ENCODE peak calls at places on chromosomes 2 and 18, in five cellular contexts. One of them, this sample, is unnamed.

GRCh38 chr2:11366326-11366741 is 21.9 kb upstream of the ROCK2 start:
- DNase-seq in HT-29: no peak
- DNase-seq in activated CD8-positive, alpha-beta memory T cell treated with anti-CD3 and anti-CD28 coated beads, Interleukin-2, amount 50 U/mL, for 4 hours: no peak
- DNase-seq in COR-L47: no peak
- DNase-seq in activated CD4-positive, alpha-beta T cell treated with anti-CD3 and anti-CD28 coated beads for 24 hours: no peak
- DNase-seq in this sample: no peak

GRCh38 chr2:23589220-23589647 is 204.3 kb downstream of the KLHL29 start:
- DNase-seq in HT-29: no peak
- DNase-seq in activated CD8-positive, alpha-beta memory T cell treated with anti-CD3 and anti-CD28 coated beads, Interleukin-2, amount 50 U/mL, for 4 hours: no peak
- DNase-seq in COR-L47: no peak
- DNase-seq in activated CD4-positive, alpha-beta T cell treated with anti-CD3 and anti-CD28 coated beads for 24 hours: no peak
- DNase-seq in this sample: no peak

GRCh38 chr18:79242246-79242645 is 153.5 kb upstream of the NFATC1 start:
- DNase-seq in HT-29: no peak
- DNase-seq in activated CD8-positive, alpha-beta memory T cell treated with anti-CD3 and anti-CD28 coated beads, Interleukin-2, amount 50 U/mL, for 4 hours: no peak
- DNase-seq in COR-L47: peak
- DNase-seq in activated CD4-positive, alpha-beta T cell treated with anti-CD3 and anti-CD28 coated beads for 24 hours: no peak
- DNase-seq in this sample: no peak

GRCh38 chr18:27839141-27839540 is 337.8 kb downstream of the CDH2 start:
- DNase-seq in HT-29: no peak
- DNase-seq in activated CD8-positive, alpha-beta memory T cell treated with anti-CD3 and anti-CD28 coated beads, Interleukin-2, amount 50 U/mL, for 4 hours: no peak
- DNase-seq in COR-L47: no peak
- DNase-seq in activated CD4-positive, alpha-beta T cell treated with anti-CD3 and anti-CD28 coated beads for 24 hours: no peak
- DNase-seq in this sample: peak

GRCh38 chr2:106159867-106160785 is 34.0 kb downstream of the UXS1 start:
- DNase-seq in HT-29: no peak
- DNase-seq in activated CD8-positive, alpha-beta memory T cell treated with anti-CD3 and anti-CD28 coated beads, Interleukin-2, amount 50 U/mL, for 4 hours: peak
- DNase-seq in COR-L47: no peak
- DNase-seq in activated CD4-positive, alpha-beta T cell treated with anti-CD3 and anti-CD28 coated beads for 24 hours: peak
- DNase-seq in this sample: no peak

GRCh38 chr2:119227346-119227745 is 3.7 kb downstream of the STEAP3 start:
- DNase-seq in HT-29: no peak
- DNase-seq in activated CD8-positive, alpha-beta memory T cell treated with anti-CD3 and anti-CD28 coated beads, Interleukin-2, amount 50 U/mL, for 4 hours: no peak
- DNase-seq in COR-L47: no peak
- DNase-seq in activated CD4-positive, alpha-beta T cell treated with anti-CD3 and anti-CD28 coated beads for 24 hours: no peak
- DNase-seq in this sample: no peak

GRCh38 chr18:62839874-62840713 is 124.8 kb downstream of the PHLPP1 start:
- DNase-seq in HT-29: no peak
- DNase-seq in activated CD8-positive, alpha-beta memory T cell treated with anti-CD3 and anti-CD28 coated beads, Interleukin-2, amount 50 U/mL, for 4 hours: no peak
- DNase-seq in COR-L47: no peak
- DNase-seq in activated CD4-positive, alpha-beta T cell treated with anti-CD3 and anti-CD28 coated beads for 24 hours: no peak
- DNase-seq in this sample: peak

GRCh38 chr2:209525834-209526281 is 102.0 kb downstream of the MAP2 start:
- DNase-seq in HT-29: no peak
- DNase-seq in activated CD8-positive, alpha-beta memory T cell treated with anti-CD3 and anti-CD28 coated beads, Interleukin-2, amount 50 U/mL, for 4 hours: no peak
- DNase-seq in COR-L47: no peak
- DNase-seq in activated CD4-positive, alpha-beta T cell treated with anti-CD3 and anti-CD28 coated beads for 24 hours: no peak
- DNase-seq in this sample: peak

GRCh38 chr2:202871161-202872141 is at the start of gene ICA1L:
- DNase-seq in HT-29: peak
- DNase-seq in activated CD8-positive, alpha-beta memory T cell treated with anti-CD3 and anti-CD28 coated beads, Interleukin-2, amount 50 U/mL, for 4 hours: peak
- DNase-seq in COR-L47: peak
- DNase-seq in activated CD4-positive, alpha-beta T cell treated with anti-CD3 and anti-CD28 coated beads for 24 hours: peak
- DNase-seq in this sample: peak

GRCh38 chr2:212692466-212692865 is 153.9 kb upstream of the ERBB4 start:
- DNase-seq in HT-29: no peak
- DNase-seq in activated CD8-positive, alpha-beta memory T cell treated with anti-CD3 and anti-CD28 coated beads, Interleukin-2, amount 50 U/mL, for 4 hours: no peak
- DNase-seq in COR-L47: no peak
- DNase-seq in activated CD4-positive, alpha-beta T cell treated with anti-CD3 and anti-CD28 coated beads for 24 hours: no peak
- DNase-seq in this sample: peak

GRCh38 chr2:184197413-184197812 is 400.9 kb upstream of the ZNF804A start:
- DNase-seq in HT-29: no peak
- DNase-seq in activated CD8-positive, alpha-beta memory T cell treated with anti-CD3 and anti-CD28 coated beads, Interleukin-2, amount 50 U/mL, for 4 hours: no peak
- DNase-seq in COR-L47: no peak
- DNase-seq in activated CD4-positive, alpha-beta T cell treated with anti-CD3 and anti-CD28 coated beads for 24 hours: no peak
- DNase-seq in this sample: no peak

GRCh38 chr2:9791711-9792110 is 51.6 kb upstream of the TAF1B start:
- DNase-seq in HT-29: no peak
- DNase-seq in activated CD8-positive, alpha-beta memory T cell treated with anti-CD3 and anti-CD28 coated beads, Interleukin-2, amount 50 U/mL, for 4 hours: no peak
- DNase-seq in COR-L47: no peak
- DNase-seq in activated CD4-positive, alpha-beta T cell treated with anti-CD3 and anti-CD28 coated beads for 24 hours: no peak
- DNase-seq in this sample: no peak

GRCh38 chr2:27075219-27075871 is 3.1 kb upstream of the EMILIN1 start:
- DNase-seq in HT-29: no peak
- DNase-seq in activated CD8-positive, alpha-beta memory T cell treated with anti-CD3 and anti-CD28 coated beads, Interleukin-2, amount 50 U/mL, for 4 hours: peak
- DNase-seq in COR-L47: no peak
- DNase-seq in activated CD4-positive, alpha-beta T cell treated with anti-CD3 and anti-CD28 coated beads for 24 hours: no peak
- DNase-seq in this sample: no peak

GRCh38 chr2:11175293-11175795 is 20.1 kb downstream of the SLC66A3 start:
- DNase-seq in HT-29: no peak
- DNase-seq in activated CD8-positive, alpha-beta memory T cell treated with anti-CD3 and anti-CD28 coated beads, Interleukin-2, amount 50 U/mL, for 4 hours: no peak
- DNase-seq in COR-L47: no peak
- DNase-seq in activated CD4-positive, alpha-beta T cell treated with anti-CD3 and anti-CD28 coated beads for 24 hours: no peak
- DNase-seq in this sample: peak

GRCh38 chr2:205685314-205686230 is 3.3 kb downstream of the NRP2 start:
- DNase-seq in HT-29: no peak
- DNase-seq in activated CD8-positive, alpha-beta memory T cell treated with anti-CD3 and anti-CD28 coated beads, Interleukin-2, amount 50 U/mL, for 4 hours: no peak
- DNase-seq in COR-L47: peak
- DNase-seq in activated CD4-positive, alpha-beta T cell treated with anti-CD3 and anti-CD28 coated beads for 24 hours: no peak
- DNase-seq in this sample: peak

GRCh38 chr2:216740557-216741222 is 45.3 kb upstream of the IGFBP5 start:
- DNase-seq in HT-29: no peak
- DNase-seq in activated CD8-positive, alpha-beta memory T cell treated with anti-CD3 and anti-CD28 coated beads, Interleukin-2, amount 50 U/mL, for 4 hours: no peak
- DNase-seq in COR-L47: peak
- DNase-seq in activated CD4-positive, alpha-beta T cell treated with anti-CD3 and anti-CD28 coated beads for 24 hours: no peak
- DNase-seq in this sample: no peak

GRCh38 chr2:111116843-111117665 is 3.7 kb upstream of the BCL2L11 start:
- DNase-seq in HT-29: peak
- DNase-seq in activated CD8-positive, alpha-beta memory T cell treated with anti-CD3 and anti-CD28 coated beads, Interleukin-2, amount 50 U/mL, for 4 hours: peak
- DNase-seq in COR-L47: peak
- DNase-seq in activated CD4-positive, alpha-beta T cell treated with anti-CD3 and anti-CD28 coated beads for 24 hours: peak
- DNase-seq in this sample: peak

GRCh38 chr18:79397288-79397829 is 1.6 kb downstream of the NFATC1 start:
- DNase-seq in HT-29: no peak
- DNase-seq in activated CD8-positive, alpha-beta memory T cell treated with anti-CD3 and anti-CD28 coated beads, Interleukin-2, amount 50 U/mL, for 4 hours: no peak
- DNase-seq in COR-L47: no peak
- DNase-seq in activated CD4-positive, alpha-beta T cell treated with anti-CD3 and anti-CD28 coated beads for 24 hours: no peak
- DNase-seq in this sample: no peak

GRCh38 chr2:102046135-102046901 is 54.6 kb downstream of the IL1R2 start:
- DNase-seq in HT-29: peak
- DNase-seq in activated CD8-positive, alpha-beta memory T cell treated with anti-CD3 and anti-CD28 coated beads, Interleukin-2, amount 50 U/mL, for 4 hours: no peak
- DNase-seq in COR-L47: no peak
- DNase-seq in activated CD4-positive, alpha-beta T cell treated with anti-CD3 and anti-CD28 coated beads for 24 hours: no peak
- DNase-seq in this sample: no peak

This sample was measured in LHCN-M2.